ENCODE peak calls at places on chromosomes 1 and 21, in four cellular contexts. S is PC-3, J is HCT116, M is heart left ventricle. V is an unnamed sample. For H3K4me1 and H3K27me3, the result is how much of the 10 kb centered on the place peaks cover.

GRCh38 chr1:95067069-95067468 is 5.7 kb downstream of the ALG14 start:
- DNase-seq in S (no peak), J (no peak), M (no peak), V (no peak)

GRCh38 chr1:207762622-207763021 is 10.8 kb downstream of the CD46 start:
- DNase-seq in S (no peak), J (no peak), M (no peak), V (no peak)

GRCh38 chr1:202162049-202162417 is 1.6 kb upstream of the PTPN7 start:
- DNase-seq in S (no peak), J (no peak), M (no peak), V (no peak)

GRCh38 chr1:206094024-206094423 is 23.2 kb downstream of the AVPR1B start:
- DNase-seq in S (no peak), J (no peak), M (no peak), V (no peak)

GRCh38 chr21:32334980-32335471 is 36.4 kb downstream of the MRAP start:
- DNase-seq in S (no peak), J (no peak), M (no peak), V (no peak)

GRCh38 chr1:247274857-247275256 is 19.0 kb downstream of the VN1R5 start:
- DNase-seq in S (no peak), J (no peak), M (no peak), V (no peak)

GRCh38 chr1:39933956-39934941 is 20.7 kb upstream of the MFSD2A start:
- DNase-seq in S (peak), J (no peak), M (peak), V (peak)

GRCh38 chr1:182826892-182827291 is 12.3 kb upstream of the DHX9 start:
- DNase-seq in S (no peak), J (no peak), M (no peak), V (no peak)

GRCh38 chr1:2330511-2331199 is 60.7 kb downstream of the MORN1 start:
- DNase-seq in S (no peak), J (no peak), M (peak), V (peak)

GRCh38 chr1:230362949-230363348 is 63.2 kb downstream of the PGBD5 start:
- DNase-seq in S (no peak), J (no peak), M (no peak), V (no peak)

GRCh38 chr1:201791051-201791774 is 37.7 kb upstream of the IPO9 start:
- DNase-seq in S (no peak), J (no peak), M (peak), V (no peak)

GRCh38 chr1:66490817-66491216 is 43.1 kb upstream of the SGIP1 start:
- DNase-seq in S (no peak), J (no peak), M (no peak), V (no peak)

GRCh38 chr1:47650205-47650604 is 212.4 kb downstream of the FOXD2 start:
- DNase-seq in S (peak), J (peak), M (no peak), V (peak)

GRCh38 chr1:173475564-173476196 is 1.5 kb upstream of the PRDX6 start:
- DNase-seq in S (peak), J (no peak), M (peak), V (peak)
- TF ChIP-seq CTCF in S (no peak), J (no peak), M (no peak), V (no peak)

DNA sequence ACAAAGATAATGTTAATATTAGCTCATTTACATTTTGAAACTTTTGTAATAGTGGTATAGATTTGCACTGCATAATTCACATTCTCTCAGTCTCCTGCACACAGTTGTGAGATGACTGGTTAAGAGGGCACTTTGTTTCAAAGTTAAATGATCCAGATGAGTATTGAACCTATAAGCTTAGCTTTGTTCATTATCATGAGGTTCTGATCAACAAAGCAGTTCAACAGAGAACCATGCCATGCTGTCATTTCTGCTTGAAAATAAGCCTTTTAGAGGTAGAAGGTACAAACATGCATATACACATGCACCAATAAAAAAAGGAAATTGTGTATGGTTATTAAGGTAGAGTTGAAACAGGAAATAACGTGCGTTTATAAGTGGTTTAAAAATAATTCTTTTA is 4.8 kb downstream of the RAP1A start:
- DNase-seq in S (no peak), J (no peak), M (no peak), V (no peak)
- H3K4me1 ChIP-seq in S (under half), J (under half), M (half or more), V (under half)

DNA sequence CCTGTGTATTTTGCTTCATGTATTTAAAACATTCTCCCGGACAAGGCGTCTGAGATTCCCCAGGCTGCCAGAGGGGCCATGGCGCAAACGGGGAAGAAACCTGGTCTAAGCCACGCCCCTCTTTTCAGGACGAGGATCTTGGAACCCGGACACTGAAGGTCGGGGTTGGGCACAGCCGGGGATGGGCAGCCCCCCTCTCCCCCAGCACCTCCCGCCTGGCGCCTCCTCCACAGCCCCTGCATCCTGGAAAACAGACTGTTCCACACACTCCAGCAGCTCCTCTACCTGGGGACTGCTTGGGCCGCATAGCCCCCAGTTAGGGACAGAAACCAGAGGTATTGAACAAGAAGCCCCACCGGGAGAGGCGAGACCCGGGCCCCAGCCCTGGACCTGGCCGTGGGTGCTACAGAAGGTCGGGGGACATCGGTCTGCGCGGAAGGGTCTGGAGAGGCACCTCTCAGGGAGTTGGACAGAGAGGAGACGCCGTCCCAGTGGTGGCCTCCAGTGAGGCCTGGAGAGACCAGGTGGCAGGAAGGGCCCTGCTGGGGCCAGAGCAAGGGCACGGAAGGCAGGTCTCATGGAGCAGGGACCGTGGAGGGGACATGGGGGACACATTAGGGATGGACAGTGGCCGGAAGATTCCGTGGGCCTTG is 5.4 kb downstream of the TP73 start:
- DNase-seq in S (no peak), J (no peak), M (no peak), V (no peak)
- H3K27me3 ChIP-seq in S (half or more), J (under half), M (under half), V (half or more)

GRCh38 chr1:154104433-154105082 is 50.3 kb downstream of the NUP210L start:
- DNase-seq in S (no peak), J (no peak), M (no peak), V (peak)
- TF ChIP-seq CTCF in S (no peak), J (peak), M (no peak), V (peak)

DNA sequence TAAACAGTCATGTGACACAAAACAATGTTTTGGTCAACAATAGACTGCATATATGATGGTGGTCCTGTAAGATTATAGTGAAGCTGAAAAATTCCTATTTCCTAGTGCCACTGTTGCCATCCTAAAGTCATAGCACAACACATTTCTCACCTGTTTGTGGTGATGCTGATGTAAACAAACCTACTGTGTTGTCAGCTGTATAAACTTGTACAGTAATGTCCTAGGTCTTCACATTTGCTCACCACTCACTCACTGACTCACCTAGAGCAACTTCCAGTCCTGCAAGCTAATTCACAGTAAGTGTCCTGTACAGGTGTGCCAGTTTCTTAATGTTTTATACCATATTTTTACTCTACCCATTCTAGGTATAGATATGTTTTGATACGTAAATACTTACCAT is 326.1 kb upstream of the USP24 start:
- DNase-seq in S (peak), J (no peak), M (no peak), V (peak)
- H3K4me1 ChIP-seq in S (under half), J (under half), M (under half), V (under half)

DNA sequence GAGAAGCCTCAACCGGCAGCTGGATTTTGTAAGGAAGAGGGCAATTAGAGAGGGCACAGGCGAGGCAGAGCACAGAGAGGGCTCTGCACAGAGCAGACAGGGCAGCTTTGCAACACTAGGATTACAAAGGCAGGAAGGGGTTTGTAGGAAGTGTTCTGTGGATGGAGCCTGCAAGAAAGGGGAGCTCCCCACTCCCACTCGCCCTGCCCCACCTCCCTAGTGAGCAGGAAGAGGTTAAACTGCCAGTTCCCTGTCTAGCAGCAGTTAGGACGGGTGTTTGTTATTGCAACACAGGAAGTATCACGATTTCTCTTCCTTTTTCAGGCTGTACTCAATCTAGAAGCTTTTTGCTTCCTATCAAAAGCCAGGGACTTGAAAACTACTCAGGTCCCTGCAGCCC is 63.3 kb upstream of the LRRC8D start:
- DNase-seq in S (no peak), J (no peak), M (peak), V (no peak)
- H3K27me3 ChIP-seq in S (under half), J (under half), M (under half), V (under half)

GRCh38 chr1:116572079-116572478 is 1.3 kb upstream of the CD58 start:
- DNase-seq in S (no peak), J (no peak), M (no peak), V (no peak)

GRCh38 chr1:116569776-116570357 is 959 bp downstream of the CD58 start:
- DNase-seq in S (peak), J (peak), M (peak), V (no peak)

GRCh38 chr1:116571215-116571919 is 541 bp upstream of the CD58 start:
- DNase-seq in S (no peak), J (no peak), M (no peak), V (no peak)

GRCh38 chr1:116568925-116569490 is 1.8 kb downstream of the CD58 start:
- DNase-seq in S (no peak), J (no peak), M (no peak), V (no peak)

GRCh38 chr1:116570358-116571214 is at the start of gene CD58:
- DNase-seq in S (peak), J (peak), M (peak), V (no peak)
- TF ChIP-seq CTCF in S (peak), J (peak), M (peak), V (peak)

GRCh38 chr1:58764294-58764978 is 19.4 kb downstream of the JUN start:
- DNase-seq in S (peak), J (no peak), M (no peak), V (no peak)
- H3K4me1 ChIP-seq in S (under half), J (under half), M (under half), V (under half)

DNA sequence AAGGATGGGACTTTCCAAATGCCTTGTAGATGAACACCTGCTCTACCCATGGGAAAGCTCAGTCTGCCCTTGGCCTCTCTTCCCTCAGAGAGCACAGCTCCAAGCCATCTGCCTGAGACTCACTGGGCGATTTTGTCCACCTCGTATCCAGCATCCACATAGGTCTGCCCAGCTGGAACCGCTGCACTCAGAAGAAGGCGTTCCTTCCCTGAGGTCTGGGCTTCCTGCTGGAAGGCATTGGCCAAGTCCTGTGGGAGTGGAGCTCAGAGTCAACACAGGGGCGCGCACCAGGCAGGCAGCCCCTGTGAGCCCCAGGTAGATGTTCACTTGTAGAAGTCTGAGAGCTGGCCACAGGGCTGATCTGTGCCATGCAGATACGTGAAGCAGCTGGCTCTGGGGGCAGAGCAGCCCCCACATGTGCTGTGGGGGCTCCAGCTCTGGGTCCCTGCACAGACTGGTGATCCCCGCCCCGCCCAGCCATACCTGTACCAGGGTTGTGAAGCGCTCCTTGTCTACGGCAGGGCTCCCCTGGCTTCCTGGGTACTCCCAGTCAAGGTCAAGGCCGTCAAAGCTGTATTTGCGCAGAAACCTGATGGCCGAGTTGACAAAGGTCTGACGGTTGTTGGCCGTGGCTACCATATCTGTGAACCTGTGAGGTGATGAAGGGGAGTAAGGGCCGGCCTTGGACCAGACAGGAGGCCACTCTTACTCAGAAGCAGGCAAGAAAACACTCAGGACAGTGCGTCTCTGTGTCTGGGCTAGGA is 6.3 kb downstream of the CHIT1 start:
- DNase-seq in S (no peak), J (no peak), M (no peak), V (no peak)
- H3K27me3 ChIP-seq in S (half or more), J (under half), M (under half), V (under half)

DNA sequence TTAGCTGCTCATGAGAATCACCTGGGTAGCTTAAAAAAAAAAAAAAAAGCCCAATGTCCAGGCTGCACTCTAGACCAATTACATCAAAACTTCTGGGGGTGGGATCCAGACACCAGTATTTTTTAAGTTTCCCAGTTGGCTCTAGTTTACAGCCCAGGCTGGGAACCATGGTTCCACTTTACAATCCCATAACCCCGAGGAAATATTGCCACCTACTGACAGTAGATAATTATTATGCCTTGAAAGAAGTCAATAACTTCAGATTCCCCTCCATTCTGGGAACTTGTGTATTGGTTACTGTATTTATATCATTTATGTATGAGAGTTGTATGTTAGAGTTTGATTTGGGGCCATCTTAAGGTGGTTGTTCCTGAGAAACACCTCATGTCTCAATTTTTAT is 100.2 kb downstream of the SPATA46 start:
- DNase-seq in S (peak), J (peak), M (no peak), V (no peak)
- TF ChIP-seq CTCF in S (peak), J (peak), M (peak), V (peak)